ENCODE peak calls at places on chromosomes 11 and 22, in seven cellular contexts. A, N, V, X, D, F and U are unnamed samples.

GRCh38 chr11:61516675-61517516 is 8.3 kb downstream of the LRRC10B start:
- DNase-seq in A (peak), F (no peak), X (no peak), D (peak), N (no peak), V (no peak), U (peak)

GRCh38 chr11:662689-663274 is 25.7 kb downstream of the DRD4 start:
- DNase-seq in A (peak), V (no peak), X (peak), N (peak), D (peak), F (peak), U (peak)

GRCh38 chr11:119100960-119101349 is 698 bp downstream of the DPAGT1 start:
- DNase-seq in A (peak), N (no peak), V (no peak), D (peak), X (no peak), F (no peak), U (no peak)

GRCh38 chr11:67544591-67545242 is 21.5 kb upstream of the CABP2 start:
- DNase-seq in F (no peak), X (no peak), N (no peak), A (no peak), D (no peak), V (no peak), U (no peak)

GRCh38 chr22:37457093-37457893 is 28.9 kb downstream of the MFNG start:
- DNase-seq in D (peak), N (peak), X (peak), V (peak), A (peak), F (peak), U (peak)

GRCh38 chr11:43788394-43788793 is 92.2 kb upstream of the ALKBH3 start:
- DNase-seq in A (peak), X (no peak), V (no peak), D (no peak), N (no peak), F (no peak), U (no peak)

GRCh38 chr11:132184079-132184478 is 813.7 kb downstream of the NTM start:
- DNase-seq in V (no peak), F (no peak), A (no peak), N (no peak), D (no peak), X (no peak), U (no peak)

GRCh38 chr11:111379500-111380136 is 543 bp upstream of the POU2AF1 start:
- DNase-seq in A (no peak), D (no peak), N (no peak), X (no peak), V (no peak), F (no peak), U (peak)

GRCh38 chr22:47245286-47245685 is 482.8 kb downstream of the TBC1D22A start:
- DNase-seq in D (no peak), X (no peak), V (no peak), F (no peak), N (no peak), A (no peak), U (no peak)

GRCh38 chr11:57357827-57358226 is 19.7 kb downstream of the P2RX3 start:
- DNase-seq in F (peak), X (no peak), D (peak), N (no peak), A (no peak), V (no peak), U (no peak)

GRCh38 chr22:22143448-22143847 is 101.1 kb upstream of the VPREB1 start:
- DNase-seq in X (no peak), A (no peak), N (no peak), D (no peak), V (no peak), F (no peak), U (no peak)

GRCh38 chr11:115193931-115194797 is 310.1 kb downstream of the CADM1 start:
- DNase-seq in N (no peak), X (no peak), F (no peak), D (no peak), V (no peak), A (no peak), U (no peak)

GRCh38 chr11:85813721-85814120 is 2.8 kb upstream of the SYTL2 start:
- DNase-seq in X (no peak), A (no peak), N (no peak), D (no peak), V (no peak), F (no peak), U (no peak)

GRCh38 chr22:27859336-27859735 is 57.8 kb upstream of the MN1 start:
- DNase-seq in F (peak), V (no peak), N (no peak), X (no peak), A (no peak), D (no peak), U (no peak)

GRCh38 chr11:130888790-130889189 is 27.5 kb downstream of the SNX19 start:
- DNase-seq in N (no peak), X (no peak), D (no peak), F (no peak), V (no peak), A (no peak), U (no peak)

GRCh38 chr11:396948-397548 is 3.0 kb downstream of the PKP3 start:
- DNase-seq in N (no peak), D (peak), X (no peak), V (no peak), F (peak), A (no peak), U (peak)

GRCh38 chr22:28973352-28973751 is 88.3 kb downstream of the C22orf31 start:
- DNase-seq in X (no peak), N (no peak), A (no peak), V (no peak), D (no peak), F (peak), U (no peak)

GRCh38 chr11:101445761-101446160 is 138.0 kb downstream of the TRPC6 start:
- DNase-seq in F (no peak), A (peak), X (peak), V (no peak), N (no peak), D (peak), U (no peak)

GRCh38 chr22:22576244-22576988 is 17.4 kb upstream of the PRAME start:
- DNase-seq in D (peak), F (peak), X (peak), N (peak), V (no peak), A (peak), U (peak)

GRCh38 chr22:49566693-49567092 is 261.0 kb downstream of the BRD1 start:
- DNase-seq in V (no peak), N (no peak), A (no peak), D (no peak), F (no peak), X (no peak), U (no peak)

GRCh38 chr11:43638717-43639116 is 41.8 kb upstream of the HSD17B12 start:
- DNase-seq in V (no peak), D (peak), N (no peak), X (no peak), A (peak), F (no peak), U (no peak)

GRCh38 chr11:85756401-85757200 is 54.3 kb downstream of the SYTL2 start:
- DNase-seq in X (no peak), F (no peak), N (no peak), V (no peak), A (no peak), D (no peak), U (no peak)

DNA sequence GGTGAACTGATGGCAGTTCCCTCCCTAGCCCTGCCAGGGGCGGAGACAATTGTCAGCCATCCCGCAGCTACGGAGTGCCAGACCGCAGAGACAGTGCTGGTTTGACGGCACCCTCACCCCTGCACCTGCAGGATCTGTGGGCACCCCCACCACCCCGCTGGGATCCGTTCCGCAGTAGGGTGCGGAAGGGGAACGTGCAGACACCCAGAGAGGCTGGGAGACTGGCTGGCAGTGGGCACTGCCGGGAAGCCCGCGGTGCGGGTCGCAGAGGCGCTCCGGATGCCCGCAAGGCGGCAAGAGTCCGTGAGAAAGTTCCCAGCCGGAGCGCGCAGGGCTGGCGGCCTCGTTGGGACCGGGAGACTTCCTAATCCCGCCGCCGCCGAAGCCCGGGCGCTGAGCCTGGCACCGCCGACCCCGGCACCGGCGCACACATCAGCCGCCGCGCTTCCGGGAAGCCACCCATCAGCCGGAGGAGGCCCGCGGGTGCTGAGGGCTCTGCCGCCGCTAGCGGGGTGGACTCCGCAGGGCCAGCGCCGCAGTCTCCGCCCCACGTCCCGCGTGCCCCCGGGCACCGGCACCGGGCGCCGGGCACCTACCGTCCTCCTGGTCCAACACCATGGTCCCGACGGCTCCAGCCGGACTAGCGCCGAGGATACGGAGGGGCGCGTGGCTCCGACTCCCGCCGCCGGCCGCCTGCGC is 4.3 kb upstream of the LMO1 start:
- DNase-seq in D (peak), N (no peak), F (no peak), A (peak), V (no peak), X (no peak), U (no peak)
- H3K4me3 ChIP-seq in D (peak), N (no peak), F (no peak), A (peak), V (peak), X (peak), U (no peak)

GRCh38 chr22:44292007-44292370 is 20.8 kb downstream of the SHISAL1 start:
- DNase-seq in N (no peak), F (no peak), X (no peak), V (no peak), A (peak), D (no peak), U (no peak)
- H2AFZ ChIP-seq in N (no peak), F (no peak), X (no peak), V (no peak), A (no peak), D (no peak), U (no peak)

DNA sequence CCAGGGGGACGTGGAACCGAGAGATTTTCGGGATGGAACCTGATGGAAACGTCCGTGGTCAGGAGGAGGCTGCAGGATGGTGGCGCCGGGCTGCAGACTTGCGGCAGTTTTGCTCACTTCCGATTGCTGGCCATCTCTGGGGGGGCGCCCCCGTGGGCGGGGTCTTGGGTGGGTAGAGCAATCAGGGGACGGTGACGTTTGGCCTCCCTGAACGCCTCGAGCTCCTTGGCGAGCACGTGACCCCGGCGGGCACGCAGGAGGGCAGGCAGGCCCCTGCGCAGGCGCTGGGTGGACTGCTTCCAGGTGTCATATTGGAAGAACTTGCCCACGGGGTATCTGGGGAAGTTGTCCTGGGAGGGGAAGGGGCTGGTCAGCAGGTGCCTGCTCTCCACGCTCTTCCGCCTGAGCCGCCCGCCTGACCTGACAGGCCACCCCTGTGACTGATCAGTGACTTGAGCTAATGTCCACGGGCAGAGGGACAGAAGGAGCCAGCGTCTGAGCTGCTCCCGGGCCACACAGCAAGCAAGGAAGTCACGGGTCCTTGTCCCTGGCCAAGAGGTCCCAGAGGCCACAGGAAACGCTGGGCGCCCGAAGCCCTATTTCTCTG is 6.2 kb downstream of the IGF2 start:
- DNase-seq in F (no peak), X (no peak), A (no peak), V (no peak), N (no peak), D (no peak), U (no peak)
- H3K4me3 ChIP-seq in F (no peak), X (no peak), A (no peak), V (no peak), N (no peak), D (no peak), U (no peak)

DNA sequence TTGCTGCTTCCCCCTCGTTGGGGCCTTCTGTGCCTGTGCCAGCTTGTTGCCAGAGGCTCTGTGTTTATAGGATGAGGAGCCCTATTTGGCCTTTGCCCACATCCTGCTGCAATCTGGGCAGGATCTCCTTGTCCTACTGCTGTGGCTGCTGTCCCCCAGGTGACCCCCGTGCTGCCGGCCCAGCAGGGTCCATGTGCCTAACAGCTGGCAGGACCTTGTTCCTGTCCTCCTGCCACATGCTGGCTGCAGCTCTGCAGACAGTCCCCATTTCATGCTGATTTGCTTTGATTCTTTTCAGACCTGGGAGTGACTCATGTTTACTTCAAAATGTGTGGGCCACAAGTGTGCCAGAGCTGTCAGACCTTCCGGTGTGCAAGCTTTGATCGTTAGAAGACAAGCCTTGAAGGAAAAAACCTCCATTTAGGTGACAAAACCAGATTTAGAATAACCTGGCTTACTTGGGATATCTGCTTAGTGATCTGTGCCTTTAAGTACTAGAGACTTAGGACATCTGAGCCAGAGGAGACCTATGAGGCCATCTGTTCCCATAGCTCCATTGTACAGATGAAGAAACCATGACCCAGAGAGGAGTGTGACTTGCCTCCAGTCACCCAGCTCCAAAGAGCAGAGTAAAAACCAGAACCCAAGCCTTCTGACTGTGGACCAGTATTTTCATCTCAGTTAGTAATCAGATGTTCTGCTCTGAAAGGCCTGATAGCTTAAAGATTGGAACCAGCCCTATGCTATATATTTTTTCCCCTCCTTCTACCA is 11.1 kb downstream of the NAV2 start:
- DNase-seq in D (peak), F (peak), N (peak), V (no peak), A (no peak), X (peak), U (no peak)
- H2AFZ ChIP-seq in D (no peak), F (peak), N (no peak), V (no peak), A (no peak), X (peak), U (no peak)

DNA sequence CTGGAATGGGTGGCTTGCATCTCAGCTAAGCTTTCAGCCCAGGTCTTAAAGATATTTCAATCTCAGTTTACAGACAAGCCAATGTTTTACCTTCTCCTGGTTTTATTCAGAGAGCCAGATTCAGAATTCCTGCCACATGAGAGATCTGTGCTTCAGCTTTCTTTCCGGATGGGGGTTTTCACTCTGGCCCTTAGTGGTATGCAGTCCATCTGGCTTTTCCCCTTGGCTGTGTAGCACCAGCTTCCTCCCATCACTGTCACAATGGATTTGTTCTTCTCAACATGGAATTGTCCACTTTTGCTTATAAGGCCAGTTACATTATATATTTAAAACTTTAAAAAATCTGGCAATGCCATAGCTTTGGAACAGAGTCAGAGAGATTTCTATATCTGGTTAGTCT is 303.9 kb downstream of the ETS1 start:
- DNase-seq in A (no peak), F (peak), D (no peak), X (no peak), V (no peak), N (no peak), U (no peak)
- H3K4me3 ChIP-seq in A (no peak), F (no peak), D (no peak), X (no peak), V (no peak), N (no peak), U (no peak)

GRCh38 chr22:19469421-19469820 is 9.6 kb downstream of the UFD1 start:
- DNase-seq in D (no peak), N (no peak), A (no peak), F (no peak), V (no peak), X (no peak), U (no peak)
- H2AFZ ChIP-seq in D (no peak), N (no peak), A (no peak), F (no peak), V (no peak), X (no peak), U (no peak)

GRCh38 chr22:44595841-44596341 is 97.9 kb upstream of the RTL6 start:
- DNase-seq in F (peak), X (no peak), N (no peak), V (no peak), D (no peak), A (no peak), U (no peak)
- H3K4me3 ChIP-seq in F (no peak), X (no peak), N (no peak), V (no peak), D (no peak), A (no peak), U (no peak)

DNA sequence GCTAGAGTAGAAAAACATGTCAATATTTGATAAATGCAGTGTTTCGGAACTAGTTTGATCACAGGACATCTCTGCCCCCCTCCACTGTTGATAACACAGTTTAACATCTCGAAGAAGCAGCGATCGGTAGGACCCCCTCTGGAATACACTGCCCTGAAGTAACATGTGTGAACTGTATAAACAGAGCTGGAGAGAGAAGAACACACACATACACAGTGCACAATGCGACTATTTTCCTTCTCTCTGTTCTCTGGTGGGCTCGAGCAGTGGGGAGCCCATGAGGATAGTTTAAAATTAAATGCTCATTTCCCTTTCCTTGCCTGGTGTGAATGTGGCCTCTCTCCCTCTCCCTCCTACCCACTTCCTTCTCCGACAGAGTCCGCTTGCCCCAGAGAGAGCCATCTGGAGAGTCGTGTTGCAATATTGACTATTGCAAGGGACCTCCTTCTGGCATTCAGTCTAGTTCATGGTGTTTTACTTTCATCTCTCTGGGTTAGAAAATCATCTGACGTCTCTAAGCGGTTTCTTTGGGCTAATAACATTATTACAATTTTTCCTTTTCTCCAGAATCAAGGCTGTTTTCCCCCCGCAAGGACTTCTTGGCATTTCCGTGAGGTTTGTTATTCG is 51.6 kb upstream of the BARX2 start:
- DNase-seq in F (peak), V (no peak), A (no peak), N (no peak), D (peak), X (no peak), U (no peak)
- H2AFZ ChIP-seq in F (no peak), V (no peak), A (no peak), N (no peak), D (peak), X (no peak), U (no peak)

GRCh38 chr22:36379593-36380361 is 8.0 kb downstream of the MYH9 start:
- DNase-seq in D (peak), A (no peak), F (peak), N (no peak), X (peak), V (no peak), U (no peak)
- H3K4me3 ChIP-seq in D (no peak), A (no peak), F (no peak), N (no peak), X (peak), V (no peak), U (no peak)